ENCODE peak calls at places on chromosome X, in seven cellular contexts. U is IMR-90; X is effector memory CD4-positive, alpha-beta T cell; K is Peyer's patch; E is HepG2; V is tibial nerve; R is neuronal stem cell. P is an unnamed sample. For H3K4me1, the result is how much of the 10 kb centered on the place peaks cover.

GRCh38 chrX:47214435-47215077 is 3.9 kb upstream of the CDK16 start:
- DNase-seq in U (no peak), X (no peak), K (no peak), R (no peak), V (no peak), E (no peak), P (no peak)

GRCh38 chrX:57674861-57675260 is 5.2 kb downstream of the NLRP2B start:
- DNase-seq in V (no peak), U (no peak), R (no peak), E (no peak), X (no peak), K (no peak), P (no peak)

GRCh38 chrX:71997320-71997719 is 86.7 kb downstream of the NHSL2 start:
- DNase-seq in U (no peak), K (no peak), E (no peak), R (no peak), X (no peak), V (no peak), P (no peak)

GRCh38 chrX:24494544-24495113 is 29.5 kb downstream of the PDK3 start:
- DNase-seq in U (peak), V (peak), R (no peak), X (no peak), K (no peak), E (peak), P (no peak)

GRCh38 chrX:3763111-3763510 is 49.7 kb upstream of the PRKX start:
- DNase-seq in U (no peak), V (no peak), R (no peak), E (no peak), K (no peak), X (no peak), P (no peak)

GRCh38 chrX:33605997-33606396 is 394.6 kb upstream of the DMD start:
- DNase-seq in K (no peak), R (no peak), X (no peak), V (no peak), E (no peak), U (no peak), P (no peak)

GRCh38 chrX:136819026-136819425 is 38.3 kb upstream of the ARHGEF6 start:
- DNase-seq in E (no peak), R (no peak), X (no peak), V (no peak), U (no peak), K (no peak), P (no peak)

GRCh38 chrX:64321507-64321906 is 73.7 kb downstream of the MTMR8 start:
- DNase-seq in K (no peak), V (no peak), R (no peak), E (no peak), U (no peak), X (no peak), P (no peak)

GRCh38 chrX:57137481-57137880 is 284 bp upstream of the SPIN2A start:
- DNase-seq in X (no peak), R (no peak), U (no peak), E (no peak), K (no peak), V (no peak), P (no peak)

GRCh38 chrX:123487226-123487625 is 245.6 kb downstream of the THOC2 start:
- DNase-seq in K (no peak), X (no peak), E (no peak), V (no peak), R (no peak), U (no peak), P (no peak)

DNA sequence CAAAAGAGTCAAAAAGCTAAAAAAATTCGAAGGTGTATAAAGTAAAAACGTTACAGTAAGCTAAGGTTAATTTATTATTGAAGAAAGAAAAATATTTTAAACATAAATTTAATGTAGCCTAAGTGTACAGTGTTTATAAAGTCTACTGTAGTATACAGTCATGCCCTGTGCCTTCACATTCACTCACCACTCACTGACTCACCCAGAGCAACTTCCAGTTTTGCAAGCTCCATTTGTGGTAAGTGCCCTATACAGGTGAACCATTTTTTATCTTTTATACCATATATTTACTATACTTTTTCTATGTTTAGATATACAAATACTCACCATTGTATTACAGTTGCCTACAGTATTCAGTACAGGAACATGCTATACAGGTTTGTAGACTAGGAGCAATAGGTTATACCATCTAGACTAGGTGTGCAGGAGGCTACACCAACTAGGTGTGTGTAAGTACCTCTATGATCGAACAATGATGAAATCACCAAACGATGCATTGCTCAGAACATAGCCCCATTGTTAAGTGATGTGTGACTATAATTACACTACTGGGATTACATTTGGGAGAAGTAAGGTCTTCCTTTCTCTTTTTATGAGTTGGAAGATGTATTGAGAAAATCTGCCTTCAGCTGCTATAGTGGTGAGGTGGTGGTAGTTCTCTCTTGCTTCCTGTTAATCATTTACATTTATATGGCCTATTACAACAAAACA is 27.2 kb downstream of the TMSB4X start:
- DNase-seq in R (no peak), X (no peak), K (no peak), U (peak), E (no peak), V (no peak), P (no peak)
- H3K4me1 ChIP-seq in R (under half), X (under half), K (under half), U (under half), E (under half), V (under half), P (under half)

GRCh38 chrX:11759461-11760311 is 1.6 kb downstream of the MSL3 start:
- DNase-seq in E (peak), K (peak), R (peak), V (peak), U (peak), X (peak), P (peak)

GRCh38 chrX:11759172-11759460 is 1.1 kb downstream of the MSL3 start:
- DNase-seq in E (no peak), X (no peak), K (no peak), V (no peak), U (no peak), R (no peak), P (no peak)

GRCh38 chrX:11757729-11758399 is at the start of gene MSL3:
- DNase-seq in V (peak), E (no peak), K (peak), U (peak), R (peak), X (no peak), P (peak)

GRCh38 chrX:11758400-11759171 is 549 bp downstream of the MSL3 start:
- DNase-seq in R (peak), U (peak), X (peak), V (peak), E (peak), K (peak), P (peak)

GRCh38 chrX:11760958-11761357 is 2.9 kb downstream of the MSL3 start:
- DNase-seq in X (no peak), U (no peak), V (no peak), E (no peak), R (no peak), K (no peak), P (no peak)
- H3K27ac ChIP-seq in X (peak), U (no peak), V (no peak), E (no peak), R (no peak), K (no peak), P (no peak)

DNA sequence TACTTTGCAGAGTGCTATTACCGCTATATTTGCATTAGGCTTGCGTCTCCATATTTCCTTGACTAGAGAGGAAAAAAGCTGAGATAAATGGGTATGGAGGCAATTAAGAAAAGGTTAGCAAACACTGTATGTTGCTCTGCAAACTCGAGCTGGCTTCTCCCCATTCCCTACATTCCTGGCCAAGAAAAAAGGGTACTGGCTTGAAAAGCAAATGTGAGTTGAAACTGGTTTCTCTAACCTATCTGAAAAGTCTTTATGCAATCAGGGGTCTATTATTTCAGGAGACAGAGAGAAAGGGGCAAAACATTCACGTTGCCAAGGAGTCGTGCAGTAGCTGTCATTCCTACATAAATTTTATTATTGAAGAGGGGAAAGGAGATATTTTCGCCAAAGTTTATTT is 2.1 kb downstream of the TMEM47 start:
- DNase-seq in U (no peak), V (no peak), X (no peak), R (no peak), K (no peak), E (no peak), P (no peak)
- H3K4me1 ChIP-seq in U (under half), V (under half), X (under half), R (under half), K (under half), E (under half), P (under half)

GRCh38 chrX:41449138-41449537 is 2.0 kb downstream of the NYX start:
- DNase-seq in K (no peak), U (no peak), R (no peak), E (no peak), V (no peak), X (no peak), P (no peak)
- H3K27ac ChIP-seq in K (peak), U (no peak), R (no peak), E (no peak), V (no peak), X (no peak), P (peak)